ENCODE peak calls at places on chromosome 1, in four cellular contexts. One of them, this sample, is unnamed.

GRCh38 chr1:11414921-11415538 is 63.9 kb upstream of the DISP3 start:
- DNase-seq in GM20000: no peak
- DNase-seq in OCI-LY7: no peak
- DNase-seq in CD8-positive, alpha-beta T cell: no peak
- DNase-seq in this sample: no peak

GRCh38 chr1:53182111-53182593 is 14.5 kb upstream of the CPT2 start:
- DNase-seq in GM20000: peak; percentile 82
- DNase-seq in OCI-LY7: peak; percentile 82
- DNase-seq in CD8-positive, alpha-beta T cell: peak; percentile 87
- DNase-seq in this sample: peak; percentile 77

GRCh38 chr1:59972216-59972924 is 45.8 kb upstream of the CYP2J2 start:
- DNase-seq in CD8-positive, alpha-beta T cell: no peak
- DNase-seq in OCI-LY7: no peak
- DNase-seq in GM20000: no peak
- DNase-seq in this sample: no peak

GRCh38 chr1:226677121-226678020 is 61.7 kb downstream of the ITPKB start:
- DNase-seq in OCI-LY7: peak; percentile 69
- DNase-seq in CD8-positive, alpha-beta T cell: peak; percentile 81
- DNase-seq in GM20000: no peak
- DNase-seq in this sample: peak; percentile 70

GRCh38 chr1:44786841-44787426 is 1.0 kb downstream of the BEST4 start:
- DNase-seq in OCI-LY7: no peak
- DNase-seq in CD8-positive, alpha-beta T cell: no peak
- DNase-seq in GM20000: no peak
- DNase-seq in this sample: no peak

GRCh38 chr1:244963231-244963826 is 99.0 kb upstream of the HNRNPU start:
- DNase-seq in OCI-LY7: no peak
- DNase-seq in GM20000: no peak
- DNase-seq in CD8-positive, alpha-beta T cell: no peak
- DNase-seq in this sample: peak; percentile 60

GRCh38 chr1:61056674-61057439 is 25.5 kb upstream of the NFIA start:
- DNase-seq in OCI-LY7: peak; percentile 43
- DNase-seq in CD8-positive, alpha-beta T cell: peak; percentile 58
- DNase-seq in GM20000: no peak
- DNase-seq in this sample: peak; percentile 39

GRCh38 chr1:206706298-206706791 is 21.6 kb downstream of the MAPKAPK2 start:
- DNase-seq in GM20000: no peak
- DNase-seq in OCI-LY7: no peak
- DNase-seq in CD8-positive, alpha-beta T cell: no peak
- DNase-seq in this sample: peak; percentile 36

GRCh38 chr1:51268675-51269033 is 32.6 kb downstream of the RNF11 start:
- DNase-seq in GM20000: no peak
- DNase-seq in OCI-LY7: no peak
- DNase-seq in CD8-positive, alpha-beta T cell: no peak
- DNase-seq in this sample: no peak
- TF ChIP-seq CTCF in GM20000: no peak
- TF ChIP-seq CTCF in OCI-LY7: no peak
- TF ChIP-seq CTCF in CD8-positive, alpha-beta T cell: no peak
- TF ChIP-seq CTCF in this sample: no peak

GRCh38 chr1:212966619-212967018 is 16.3 kb downstream of the VASH2 start:
- DNase-seq in OCI-LY7: no peak
- DNase-seq in GM20000: no peak
- DNase-seq in CD8-positive, alpha-beta T cell: no peak
- DNase-seq in this sample: no peak

GRCh38 chr1:212971312-212971711 is 21.0 kb downstream of the VASH2 start:
- DNase-seq in GM20000: no peak
- DNase-seq in OCI-LY7: no peak
- DNase-seq in CD8-positive, alpha-beta T cell: no peak
- DNase-seq in this sample: no peak

GRCh38 chr1:212970085-212970484 is 19.7 kb downstream of the VASH2 start:
- DNase-seq in GM20000: no peak
- DNase-seq in CD8-positive, alpha-beta T cell: no peak
- DNase-seq in OCI-LY7: no peak
- DNase-seq in this sample: no peak

GRCh38 chr1:212968385-212968863 is 18.1 kb downstream of the VASH2 start:
- DNase-seq in OCI-LY7: no peak
- DNase-seq in CD8-positive, alpha-beta T cell: no peak
- DNase-seq in GM20000: no peak
- DNase-seq in this sample: no peak

GRCh38 chr1:212967767-212968166 is 17.4 kb downstream of the VASH2 start:
- DNase-seq in GM20000: no peak
- DNase-seq in CD8-positive, alpha-beta T cell: no peak
- DNase-seq in OCI-LY7: peak; percentile 48
- DNase-seq in this sample: peak; percentile 48
- TF ChIP-seq CTCF in GM20000: peak; percentile 52
- TF ChIP-seq CTCF in CD8-positive, alpha-beta T cell: no peak
- TF ChIP-seq CTCF in OCI-LY7: peak; percentile 77
- TF ChIP-seq CTCF in this sample: peak; percentile 67

GRCh38 chr1:153357076-153357852 is 390 bp upstream of the S100A9 start:
- DNase-seq in OCI-LY7: no peak
- DNase-seq in CD8-positive, alpha-beta T cell: peak; percentile 47
- DNase-seq in GM20000: no peak
- DNase-seq in this sample: peak; percentile 76

GRCh38 chr1:153359241-153359640 is 1.6 kb downstream of the S100A9 start:
- DNase-seq in CD8-positive, alpha-beta T cell: peak; percentile 27
- DNase-seq in OCI-LY7: no peak
- DNase-seq in GM20000: no peak
- DNase-seq in this sample: no peak

GRCh38 chr1:153360190-153360589 is 2.5 kb downstream of the S100A9 start:
- DNase-seq in CD8-positive, alpha-beta T cell: peak; percentile 4
- DNase-seq in OCI-LY7: no peak
- DNase-seq in GM20000: no peak
- DNase-seq in this sample: no peak

GRCh38 chr1:153357853-153358690 is at the start of gene S100A9:
- DNase-seq in OCI-LY7: no peak
- DNase-seq in CD8-positive, alpha-beta T cell: peak; percentile 25
- DNase-seq in GM20000: no peak
- DNase-seq in this sample: peak; percentile 56

GRCh38 chr1:153358691-153358975 is 979 bp downstream of the S100A9 start:
- DNase-seq in OCI-LY7: no peak
- DNase-seq in CD8-positive, alpha-beta T cell: peak; percentile 11
- DNase-seq in GM20000: no peak
- DNase-seq in this sample: no peak
- TF ChIP-seq CTCF in OCI-LY7: no peak
- TF ChIP-seq CTCF in CD8-positive, alpha-beta T cell: no peak
- TF ChIP-seq CTCF in GM20000: no peak
- TF ChIP-seq CTCF in this sample: no peak

GRCh38 chr1:2046225-2046917 is 3.8 kb upstream of the PRKCZ start:
- DNase-seq in CD8-positive, alpha-beta T cell: no peak
- DNase-seq in OCI-LY7: peak; percentile 63
- DNase-seq in GM20000: peak; percentile 82
- DNase-seq in this sample: peak; percentile 57
- TF ChIP-seq CTCF in CD8-positive, alpha-beta T cell: no peak
- TF ChIP-seq CTCF in OCI-LY7: peak; percentile 78
- TF ChIP-seq CTCF in GM20000: peak; percentile 79
- TF ChIP-seq CTCF in this sample: peak; percentile 82

DNA sequence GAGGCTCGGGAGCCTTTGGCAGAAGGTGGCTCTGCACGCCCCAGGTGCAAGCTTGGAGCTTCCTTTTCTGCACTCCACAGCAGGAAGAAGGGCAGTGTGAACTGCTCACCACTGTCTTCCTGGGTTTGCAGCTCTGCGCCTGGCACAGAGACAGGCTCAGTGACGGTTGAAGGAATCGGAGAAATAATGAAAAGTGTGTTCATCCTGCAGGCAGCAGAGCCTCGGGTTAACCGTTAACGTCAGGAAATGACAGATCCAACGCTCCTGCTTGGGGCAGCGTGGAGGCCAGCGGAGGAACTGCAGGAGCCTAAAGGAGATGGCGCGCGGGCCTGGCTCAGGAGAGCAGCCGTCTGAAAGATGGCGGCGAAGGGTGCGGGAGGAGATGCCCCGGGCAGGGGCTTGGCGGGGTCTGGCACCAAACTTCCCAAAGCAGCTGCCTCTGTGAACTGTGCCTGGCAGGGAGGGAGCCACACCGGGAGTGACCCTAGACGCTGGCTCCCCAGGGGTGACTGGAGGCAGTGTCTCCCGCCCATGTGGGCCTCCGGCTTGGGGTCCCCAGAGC is 10.9 kb upstream of the SAMD11 start:
- DNase-seq in GM20000: no peak
- DNase-seq in OCI-LY7: no peak
- DNase-seq in CD8-positive, alpha-beta T cell: no peak
- DNase-seq in this sample: peak; percentile 63
- TF ChIP-seq CTCF in GM20000: no peak
- TF ChIP-seq CTCF in OCI-LY7: no peak
- TF ChIP-seq CTCF in CD8-positive, alpha-beta T cell: no peak
- TF ChIP-seq CTCF in this sample: peak; percentile 3

GRCh38 chr1:31880957-31881697 is 57.0 kb downstream of the PTP4A2 start:
- DNase-seq in GM20000: peak; percentile 38
- DNase-seq in OCI-LY7: peak; percentile 76
- DNase-seq in CD8-positive, alpha-beta T cell: no peak
- DNase-seq in this sample: no peak
- TF ChIP-seq CTCF in GM20000: no peak
- TF ChIP-seq CTCF in OCI-LY7: peak; percentile 43
- TF ChIP-seq CTCF in CD8-positive, alpha-beta T cell: no peak
- TF ChIP-seq CTCF in this sample: no peak